ENCODE peak calls at places on chromosomes 4 and X, in four cellular contexts. O, X, K and C are unnamed samples.

GRCh38 chr4:188399834-188400233 is 260.6 kb downstream of the TRIML1 start:
- DNase-seq in K (no peak), O (no peak), X (no peak), C (no peak)

GRCh38 chr4:8370835-8371234 is 69.7 kb downstream of the ACOX3 start:
- DNase-seq in K (peak), X (peak), O (no peak), C (no peak)

GRCh38 chr4:115437739-115438138 is 324.3 kb upstream of the NDST4 start:
- DNase-seq in X (no peak), K (no peak), O (no peak), C (no peak)

GRCh38 chr4:112007361-112007760 is 137.9 kb upstream of the FAM241A start:
- DNase-seq in O (no peak), X (no peak), K (no peak), C (no peak)

GRCh38 chr4:83830138-83830537 is 294.2 kb downstream of the GPAT3 start:
- DNase-seq in K (no peak), O (no peak), X (no peak), C (no peak)

GRCh38 chr4:94947681-94948108 is 189.9 kb downstream of the BMPR1B start:
- DNase-seq in X (no peak), K (no peak), O (no peak), C (no peak)

GRCh38 chrX:20350598-20350997 is 83.9 kb upstream of the RPS6KA3 start:
- DNase-seq in O (no peak), X (no peak), K (no peak), C (no peak)

GRCh38 chr4:175806741-175807140 is 5.3 kb downstream of the GPM6A start:
- DNase-seq in O (no peak), X (no peak), K (no peak), C (no peak)

GRCh38 chr4:1236103-1236641 is 12.8 kb downstream of the CTBP1 start:
- DNase-seq in O (no peak), K (peak), X (peak), C (no peak)

GRCh38 chr4:185357220-185357619 is 38.5 kb downstream of the LRP2BP start:
- DNase-seq in X (no peak), K (no peak), O (no peak), C (no peak)

GRCh38 chr4:165810726-165811125 is 62.3 kb upstream of the TLL1 start:
- DNase-seq in K (no peak), O (no peak), X (no peak), C (no peak)

GRCh38 chr4:25013756-25014737 is 16.7 kb downstream of the LGI2 start:
- DNase-seq in O (no peak), X (no peak), K (no peak), C (no peak)

GRCh38 chrX:2584216-2584615 is 83.4 kb upstream of the DHRSX start:
- DNase-seq in X (no peak), O (no peak), K (no peak), C (no peak)

GRCh38 chr4:158810487-158811215 is 41.8 kb downstream of the FNIP2 start:
- DNase-seq in O (peak), X (peak), K (peak), C (peak)

GRCh38 chr4:169621754-169622481 is 1.5 kb downstream of the CLCN3 start:
- DNase-seq in O (peak), X (no peak), K (no peak), C (no peak)

GRCh38 chr4:53591372-53591892 is at the start of gene LNX1:
- DNase-seq in O (no peak), X (no peak), K (no peak), C (peak)

GRCh38 chrX:97389761-97390192 is 506.1 kb downstream of the RPA4 start:
- DNase-seq in O (peak), K (no peak), X (no peak), C (no peak)

GRCh38 chr4:135838889-135839288 is 1637.3 kb upstream of the PABPC4L start:
- DNase-seq in K (no peak), O (peak), X (no peak), C (no peak)

GRCh38 chr4:54716478-54717065 is 58.8 kb downstream of the KIT start:
- DNase-seq in X (no peak), O (no peak), K (no peak), C (no peak)

GRCh38 chr4:128286474-128287158 is 997 bp downstream of the PGRMC2 start:
- DNase-seq in X (no peak), O (peak), K (no peak), C (no peak)

GRCh38 chr4:160375746-160376452 is 1273.0 kb downstream of the RAPGEF2 start:
- DNase-seq in X (no peak), O (no peak), K (no peak), C (no peak)

DNA sequence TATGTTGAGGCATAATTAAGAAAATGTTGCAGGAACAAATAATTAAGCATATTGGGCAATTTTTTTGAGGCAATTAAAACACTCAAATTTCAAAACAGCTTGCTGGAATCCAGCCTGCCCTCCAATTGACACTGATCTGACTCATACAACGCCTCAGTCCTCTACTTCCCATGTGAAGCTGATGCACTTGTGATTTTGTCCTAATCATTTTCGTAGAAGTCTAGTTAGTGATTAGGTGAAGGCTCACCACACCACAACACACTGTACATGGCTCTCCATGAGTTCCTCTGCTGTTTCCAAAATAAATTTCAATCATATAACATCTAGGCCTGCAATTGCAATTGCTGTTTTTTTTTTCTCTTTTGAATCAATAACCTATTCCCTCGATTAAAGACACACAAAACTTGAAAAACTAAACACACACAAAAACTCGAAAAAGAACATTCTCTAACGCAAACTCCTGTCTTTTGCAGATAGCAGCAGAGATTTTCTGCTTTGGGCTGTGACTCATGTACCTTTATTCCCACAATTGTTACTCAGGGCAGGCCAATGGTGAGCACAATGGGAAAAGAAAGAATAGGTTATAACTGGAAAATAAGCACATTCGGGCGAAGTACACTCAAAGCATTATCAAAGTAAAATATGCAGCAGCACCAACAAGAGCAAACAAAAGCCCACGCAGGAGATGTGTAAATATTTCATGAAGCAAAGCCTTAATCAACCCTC is 1.7 kb downstream of the GPRIN3 start:
- DNase-seq in X (no peak), O (no peak), K (no peak), C (no peak)
- TF ChIP-seq POLR2A in X (no peak), O (no peak), K (no peak), C (no peak)

GRCh38 chr4:123325241-123325681 is 71.3 kb upstream of the SPRY1 start:
- DNase-seq in K (no peak), X (no peak), O (no peak), C (no peak)
- TF ChIP-seq POLR2A in K (no peak), X (no peak), O (no peak), C (no peak)

DNA sequence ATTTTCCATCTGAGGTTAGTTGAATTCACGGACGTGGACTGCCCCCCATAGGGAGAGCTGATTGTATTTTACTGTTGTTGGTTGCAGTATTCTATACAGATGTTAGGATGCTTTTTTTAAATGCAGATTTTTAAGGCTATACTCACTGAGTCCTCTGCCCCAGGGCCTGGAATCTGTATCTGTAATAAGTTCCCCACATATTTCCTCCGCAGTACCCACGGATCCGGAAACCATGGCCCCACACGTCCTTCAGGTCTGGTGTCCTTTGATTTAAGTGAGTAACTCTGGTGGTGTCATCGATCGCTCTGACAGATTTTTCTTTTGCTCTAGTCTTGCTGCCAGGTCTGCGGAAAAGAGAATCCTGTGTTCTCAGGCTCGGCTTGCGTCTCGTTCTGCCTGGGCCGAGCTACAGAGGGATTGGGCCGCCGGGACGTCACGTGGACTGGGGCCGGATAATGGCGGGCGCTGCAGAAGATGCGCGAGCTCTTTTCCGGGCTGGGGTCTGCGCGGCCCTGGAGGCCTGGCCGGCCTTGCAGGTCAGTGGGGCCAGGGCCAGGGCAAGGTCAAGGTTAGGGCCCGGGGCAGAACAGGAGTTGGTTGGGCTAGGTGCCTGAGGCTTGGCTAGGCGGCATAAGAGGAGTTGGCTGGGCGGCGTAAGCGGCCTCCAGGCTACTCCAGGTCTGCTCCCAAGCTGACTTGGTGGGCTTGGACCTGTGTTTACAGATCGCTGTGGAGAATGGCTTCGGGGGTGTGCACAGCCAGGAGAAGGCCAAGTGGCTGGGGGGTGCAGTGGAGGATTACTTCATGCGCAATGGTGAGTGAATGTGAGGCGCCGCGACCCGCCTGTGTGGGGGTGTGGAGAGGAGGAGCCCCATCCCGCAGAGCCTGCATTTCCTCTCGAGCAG is at the start of gene TSR2:
- DNase-seq in X (peak), O (peak), K (peak), C (peak)
- TF ChIP-seq POLR2A in X (no peak), O (no peak), K (no peak), C (no peak)

GRCh38 chrX:41085105-41085882 is at the start of gene USP9X:
- DNase-seq in O (peak), X (peak), K (peak), C (peak)
- TF ChIP-seq POLR2A in O (peak), X (peak), K (peak), C (peak)

GRCh38 chr4:174714393-174715211 is 114.4 kb downstream of the GLRA3 start:
- DNase-seq in X (no peak), K (peak), O (peak), C (no peak)

GRCh38 chr4:174713181-174713580 is 115.9 kb downstream of the GLRA3 start:
- DNase-seq in O (no peak), X (no peak), K (no peak), C (no peak)

GRCh38 chr4:174716986-174717770 is 111.9 kb downstream of the GLRA3 start:
- DNase-seq in O (no peak), K (no peak), X (no peak), C (no peak)

GRCh38 chr4:174713821-174714220 is 115.2 kb downstream of the GLRA3 start:
- DNase-seq in X (no peak), O (no peak), K (no peak), C (no peak)

DNA sequence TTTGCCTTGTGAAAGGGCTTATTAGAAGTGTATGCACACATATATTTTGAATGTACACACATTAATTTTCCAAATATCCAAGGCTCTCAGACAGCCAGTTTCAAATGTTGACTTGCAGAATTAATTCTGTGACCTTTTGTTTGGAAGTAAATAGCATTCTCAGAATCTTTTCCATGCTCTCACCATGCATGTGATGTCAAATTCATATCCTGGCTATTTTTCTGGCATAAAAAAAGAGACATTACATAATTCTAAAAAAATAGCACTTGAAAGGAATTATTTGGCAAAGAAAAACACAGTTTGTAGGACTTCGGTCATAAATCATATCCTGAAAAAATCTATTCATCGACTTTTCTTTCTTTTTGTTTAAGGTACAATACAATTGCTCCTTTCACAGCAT is 111.3 kb downstream of the GLRA3 start:
- DNase-seq in X (no peak), O (no peak), K (no peak), C (no peak)
- TF ChIP-seq POLR2A in X (no peak), O (no peak), K (no peak), C (no peak)